ENCODE peak calls at places on chromosome 22, in four cellular contexts. One of them, this sample, is unnamed.

GRCh38 chr22:17121235-17122195 is at the start of gene TMEM121B:
- DNase-seq in globus pallidus: peak
- DNase-seq in NCI-H1930: peak
- DNase-seq in astrocyte of the spinal cord: peak
- DNase-seq in this sample: no peak

GRCh38 chr22:26672060-26672471 is 14.7 kb downstream of the MIAT start:
- DNase-seq in globus pallidus: no peak
- DNase-seq in NCI-H1930: no peak
- DNase-seq in astrocyte of the spinal cord: no peak
- DNase-seq in this sample: no peak

GRCh38 chr22:28103596-28103995 is 184.5 kb upstream of the PITPNB start:
- DNase-seq in globus pallidus: no peak
- DNase-seq in NCI-H1930: no peak
- DNase-seq in astrocyte of the spinal cord: no peak
- DNase-seq in this sample: no peak

GRCh38 chr22:23688571-23688970 is 2.2 kb upstream of the RGL4 start:
- DNase-seq in globus pallidus: no peak
- DNase-seq in NCI-H1930: no peak
- DNase-seq in astrocyte of the spinal cord: no peak
- DNase-seq in this sample: no peak

GRCh38 chr22:44351685-44352377 is 39.1 kb upstream of the SHISAL1 start:
- DNase-seq in globus pallidus: no peak
- DNase-seq in NCI-H1930: no peak
- DNase-seq in astrocyte of the spinal cord: peak
- DNase-seq in this sample: peak

GRCh38 chr22:22721681-22722309 is 77.4 kb downstream of the GGTLC2 start:
- DNase-seq in globus pallidus: no peak
- DNase-seq in NCI-H1930: no peak
- DNase-seq in astrocyte of the spinal cord: peak
- DNase-seq in this sample: no peak

GRCh38 chr22:37643225-37643847 is 3.9 kb downstream of the SH3BP1 start:
- DNase-seq in globus pallidus: peak
- DNase-seq in NCI-H1930: no peak
- DNase-seq in astrocyte of the spinal cord: peak
- DNase-seq in this sample: peak

GRCh38 chr22:43988116-43988817 is 33.0 kb downstream of the SAMM50 start:
- DNase-seq in globus pallidus: no peak
- DNase-seq in NCI-H1930: no peak
- DNase-seq in astrocyte of the spinal cord: no peak
- DNase-seq in this sample: no peak

GRCh38 chr22:39223091-39223710 is 21.6 kb downstream of the PDGFB start:
- DNase-seq in globus pallidus: no peak
- DNase-seq in NCI-H1930: no peak
- DNase-seq in astrocyte of the spinal cord: no peak
- DNase-seq in this sample: no peak

GRCh38 chr22:37072673-37073072 is 21.1 kb downstream of the KCTD17 start:
- DNase-seq in globus pallidus: no peak
- DNase-seq in NCI-H1930: no peak
- DNase-seq in astrocyte of the spinal cord: no peak
- DNase-seq in this sample: no peak

GRCh38 chr22:36954251-36955014 is 41.0 kb downstream of the CSF2RB start:
- DNase-seq in globus pallidus: no peak
- DNase-seq in NCI-H1930: no peak
- DNase-seq in astrocyte of the spinal cord: no peak
- DNase-seq in this sample: no peak

GRCh38 chr22:46726066-46726985 is 11.7 kb downstream of the CERK start:
- DNase-seq in globus pallidus: no peak
- DNase-seq in NCI-H1930: no peak
- DNase-seq in astrocyte of the spinal cord: peak
- DNase-seq in this sample: no peak

GRCh38 chr22:19122143-19122751 is at the start of gene DGCR2:
- DNase-seq in globus pallidus: peak
- DNase-seq in NCI-H1930: peak
- DNase-seq in astrocyte of the spinal cord: peak
- DNase-seq in this sample: peak

GRCh38 chr22:33112606-33113005 is 54.4 kb upstream of the SYN3 start:
- DNase-seq in globus pallidus: no peak
- DNase-seq in NCI-H1930: peak
- DNase-seq in astrocyte of the spinal cord: no peak
- DNase-seq in this sample: no peak